ENCODE peak calls at places on chromosomes 13 and 19, in five cellular contexts. H is SK-N-SH, V is HepG2, W is GM12878, F is K562. C is an unnamed sample.

GRCh38 chr13:20336761-20337160 is 104.6 kb upstream of the GJB6 start:
- DNase-seq in W (no peak), V (no peak), H (no peak), F (no peak), C (no peak)

GRCh38 chr13:22103628-22104027 is 432.8 kb downstream of the FGF9 start:
- DNase-seq in F (no peak), W (no peak), V (no peak), H (no peak), C (peak; percentile 63)

GRCh38 chr13:40101708-40102359 is 446.4 kb downstream of the COG6 start:
- DNase-seq in H (no peak), V (no peak), F (no peak), W (peak; percentile 54), C (no peak)

GRCh38 chr19:17246681-17247425 is 1.1 kb upstream of the NR2F6 start:
- DNase-seq in V (peak; percentile 80), W (no peak), H (peak; percentile 88), F (peak; percentile 47), C (peak; percentile 23)

GRCh38 chr19:30861896-30862295 is 487.3 kb downstream of the TSHZ3 start:
- DNase-seq in W (no peak), F (no peak), V (no peak), H (no peak), C (no peak)

GRCh38 chr19:18060472-18060871 is 26.3 kb downstream of the IL12RB1 start:
- DNase-seq in F (peak; percentile 25), W (no peak), H (peak; percentile 52), V (no peak), C (no peak)

GRCh38 chr19:2422951-2423880 is 4.2 kb downstream of the TIMM13 start:
- DNase-seq in V (no peak), F (no peak), W (no peak), H (no peak), C (no peak)

GRCh38 chr19:7855426-7856276 is 18.5 kb downstream of the PRR36 start:
- DNase-seq in F (no peak), W (no peak), H (no peak), V (no peak), C (no peak)

GRCh38 chr13:106532111-106532929 is 3.1 kb downstream of the EFNB2 start:
- DNase-seq in F (no peak), H (peak; percentile 22), V (no peak), W (no peak), C (peak; percentile 32)

GRCh38 chr13:99214232-99214631 is 13.6 kb downstream of the UBAC2 start:
- DNase-seq in V (no peak), H (no peak), W (peak; percentile 67), F (no peak), C (no peak)
- TF ChIP-seq MXI1 in V (no peak), H (no peak), W (no peak), F (no peak), C (no peak)

GRCh38 chr13:91362908-91363307 is 15.4 kb downstream of the MIR17HG start:
- DNase-seq in H (no peak), V (peak; percentile 71), W (no peak), F (no peak), C (no peak)
- TF ChIP-seq MXI1 in H (no peak), V (no peak), W (no peak), F (no peak), C (no peak)

GRCh38 chr13:51825165-51825592 is 19.8 kb downstream of the TMEM272 start:
- DNase-seq in V (no peak), H (no peak), F (no peak), W (no peak), C (no peak)
- TF ChIP-seq MXI1 in V (no peak), H (no peak), F (no peak), W (no peak), C (no peak)

GRCh38 chr13:76350399-76350798 is 535.8 kb downstream of the KCTD12 start:
- DNase-seq in W (no peak), V (no peak), F (no peak), H (no peak), C (peak; percentile 16)
- TF ChIP-seq MXI1 in W (no peak), V (no peak), F (no peak), H (no peak), C (no peak)

DNA sequence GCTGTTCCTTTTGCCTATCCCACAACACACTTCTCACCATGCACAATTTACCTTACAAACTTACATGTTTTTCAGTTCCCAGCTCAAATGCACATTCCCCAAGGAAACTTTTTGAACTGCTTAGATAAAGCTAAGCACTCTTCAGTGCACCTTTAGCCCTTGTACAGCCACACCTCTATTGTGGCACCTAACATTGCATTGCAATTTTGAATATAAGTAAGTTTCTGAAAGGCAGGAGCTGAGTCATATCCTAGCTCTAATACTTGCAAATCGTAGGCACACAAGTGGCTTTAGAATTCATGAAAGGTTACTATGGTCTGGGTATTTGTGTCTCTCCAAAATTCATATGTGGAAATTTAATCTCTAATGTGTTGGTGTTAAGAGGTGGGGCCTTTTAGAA is 4.9 kb upstream of the ESD start:
- DNase-seq in V (no peak), F (no peak), W (no peak), H (no peak), C (peak; percentile 13)
- TF ChIP-seq MXI1 in V (no peak), F (no peak), W (no peak), H (no peak), C (no peak)

GRCh38 chr19:42207767-42208259 is 9.7 kb downstream of the DEDD2 start:
- DNase-seq in H (no peak), W (no peak), F (peak; percentile 70), V (no peak), C (peak; percentile 89)
- TF ChIP-seq MXI1 in H (no peak), W (no peak), F (no peak), V (no peak), C (no peak)

DNA sequence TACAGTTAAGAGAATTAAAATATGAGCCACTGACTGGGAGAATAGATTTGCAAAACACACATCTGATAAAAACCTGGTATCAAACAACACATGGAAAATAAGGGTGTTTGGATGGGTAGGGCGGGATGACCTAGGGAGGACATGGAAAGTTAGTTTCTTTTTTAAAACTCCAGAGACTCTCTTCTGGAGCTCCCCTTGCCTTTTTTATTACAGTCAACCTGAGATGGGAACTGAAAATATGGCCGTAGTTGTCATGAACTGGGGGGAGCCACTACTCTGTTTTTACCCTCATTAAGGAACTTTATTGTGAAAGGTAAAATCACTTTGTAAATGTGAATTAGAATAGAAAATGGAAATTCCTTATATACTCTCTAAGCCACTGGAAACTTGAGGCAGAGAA is 113.0 kb downstream of the ATP11A start:
- DNase-seq in H (no peak), F (no peak), W (peak; percentile 32), V (no peak), C (no peak)
- TF ChIP-seq MXI1 in H (no peak), F (no peak), W (no peak), V (no peak), C (no peak)

C was measured in IMR-90.